ENCODE peak calls at places on chromosomes 2 and 18, in ten cellular contexts. N, G, P, Y, J, V, R, Z, K and H are unnamed samples.

GRCh38 chr2:7572460-7572859 is 655.2 kb downstream of the RNF144A start:
- DNase-seq in N (no peak), G (no peak), P (no peak), Y (no peak), J (peak), V (no peak), R (no peak), Z (no peak), K (no peak), H (no peak)

GRCh38 chr2:170530803-170531564 is 184.2 kb upstream of the SP5 start:
- DNase-seq in N (no peak), G (no peak), P (no peak), Y (no peak), J (no peak), V (no peak), R (no peak), Z (no peak), K (no peak), H (no peak)

GRCh38 chr18:5498452-5498851 is 45.3 kb downstream of the EPB41L3 start:
- DNase-seq in N (no peak), G (no peak), P (no peak), Y (no peak), J (no peak), V (no peak), R (no peak), Z (no peak), K (no peak), H (no peak)

GRCh38 chr2:51953931-51954330 is 922.0 kb upstream of the NRXN1 start:
- DNase-seq in N (no peak), G (no peak), P (no peak), Y (peak), J (no peak), V (peak), R (no peak), Z (peak), K (no peak), H (no peak)

GRCh38 chr18:61546598-61546997 is 213.4 kb downstream of the CDH20 start:
- DNase-seq in N (peak), G (peak), P (no peak), Y (peak), J (no peak), V (peak), R (peak), Z (peak), K (no peak), H (no peak)

GRCh38 chr2:241114836-241115235 is 12.7 kb upstream of the MTERF4 start:
- DNase-seq in N (no peak), G (no peak), P (no peak), Y (no peak), J (no peak), V (no peak), R (no peak), Z (no peak), K (no peak), H (no peak)

GRCh38 chr2:98702127-98702802 is 28.7 kb downstream of the MGAT4A start:
- DNase-seq in N (no peak), G (no peak), P (peak), Y (no peak), J (no peak), V (no peak), R (no peak), Z (no peak), K (no peak), H (no peak)

GRCh38 chr2:179963626-179964025 is 43.5 kb downstream of the CWC22 start:
- DNase-seq in N (peak), G (peak), P (no peak), Y (peak), J (no peak), V (peak), R (no peak), Z (no peak), K (no peak), H (no peak)

GRCh38 chr2:1743396-1744150 is 742 bp downstream of the PXDN start:
- DNase-seq in N (peak), G (peak), P (peak), Y (peak), J (no peak), V (peak), R (no peak), Z (no peak), K (no peak), H (peak)

GRCh38 chr2:180622122-180622918 is 358.1 kb upstream of the UBE2E3 start:
- DNase-seq in N (peak), G (no peak), P (no peak), Y (peak), J (no peak), V (peak), R (no peak), Z (no peak), K (no peak), H (no peak)

GRCh38 chr2:60551241-60552095 is 2.0 kb downstream of the BCL11A start:
- DNase-seq in N (peak), G (peak), P (no peak), Y (peak), J (peak), V (peak), R (no peak), Z (no peak), K (no peak), H (peak)

GRCh38 chr2:1591978-1592907 is 152.1 kb downstream of the PXDN start:
- DNase-seq in N (peak), G (peak), P (peak), Y (peak), J (no peak), V (peak), R (peak), Z (peak), K (no peak), H (peak)

GRCh38 chr18:76465630-76466409 is 29.2 kb downstream of the ZNF516 start:
- DNase-seq in N (no peak), G (no peak), P (peak), Y (no peak), J (no peak), V (no peak), R (no peak), Z (no peak), K (no peak), H (no peak)

GRCh38 chr2:16181062-16181740 is 240.9 kb downstream of the MYCN start:
- DNase-seq in N (no peak), G (no peak), P (no peak), Y (no peak), J (no peak), V (no peak), R (no peak), Z (no peak), K (no peak), H (no peak)

GRCh38 chr18:79401494-79402208 is 5.9 kb downstream of the NFATC1 start:
- DNase-seq in N (no peak), G (no peak), P (no peak), Y (no peak), J (no peak), V (no peak), R (no peak), Z (no peak), K (no peak), H (peak)

GRCh38 chr2:206040525-206040924 is 45.4 kb downstream of the INO80D start:
- DNase-seq in N (no peak), G (no peak), P (no peak), Y (no peak), J (no peak), V (no peak), R (no peak), Z (no peak), K (no peak), H (no peak)

GRCh38 chr18:48802543-48803428 is 148.0 kb downstream of the SMAD7 start:
- DNase-seq in N (no peak), G (no peak), P (peak), Y (no peak), J (no peak), V (no peak), R (no peak), Z (no peak), K (no peak), H (peak)